ENCODE peak calls at places on chromosomes 4 and X, in four cellular contexts. W is kidney glomerular epithelial cell, G is brain microvascular endothelial cell, Y is EL. M is an unnamed sample.

GRCh38 chrX:38806054-38806389 is 4.8 kb downstream of the MID1IP1 start:
- DNase-seq in W (no peak), G (no peak), Y (no peak), M (no peak)

GRCh38 chr4:132642196-132642817 is 506.8 kb upstream of the PCDH10 start:
- DNase-seq in W (peak; percentile 63), G (peak; percentile 22), Y (peak; percentile 15), M (peak; percentile 16)

GRCh38 chr4:126748736-126749135 is 884.0 kb upstream of the INTU start:
- DNase-seq in W (no peak), G (no peak), Y (peak; percentile 18), M (no peak)

GRCh38 chr4:67394771-67395310 is 150.5 kb downstream of the CENPC start:
- DNase-seq in W (no peak), G (no peak), Y (no peak), M (no peak)

GRCh38 chr4:168318266-168318895 is at the start of gene DDX60:
- DNase-seq in W (peak; percentile 84), G (peak; percentile 71), Y (peak; percentile 90), M (peak; percentile 37)

GRCh38 chr4:30879841-30880240 is 159.7 kb downstream of the PCDH7 start:
- DNase-seq in W (no peak), G (no peak), Y (no peak), M (no peak)

GRCh38 chr4:150367326-150367725 is 214.6 kb upstream of the MAB21L2 start:
- DNase-seq in W (no peak), G (no peak), Y (no peak), M (no peak)

GRCh38 chr4:146114066-146114465 is 61.5 kb upstream of the LSM6 start:
- DNase-seq in W (no peak), G (no peak), Y (no peak), M (no peak)

GRCh38 chr4:34422472-34422871 is 1821.8 kb downstream of the ARAP2 start:
- DNase-seq in W (no peak), G (no peak), Y (peak; percentile 18), M (no peak)

GRCh38 chr4:153448003-153448731 is 18.0 kb upstream of the TMEM131L start:
- DNase-seq in W (no peak), G (no peak), Y (no peak), M (peak; percentile 56)

GRCh38 chr4:3212391-3213100 is 36.4 kb upstream of the MSANTD1 start:
- DNase-seq in W (no peak), G (no peak), Y (no peak), M (no peak)

GRCh38 chr4:103008875-103009729 is 10.4 kb downstream of the SLC9B1 start:
- DNase-seq in W (peak; percentile 58), G (peak; percentile 66), Y (peak; percentile 57), M (peak; percentile 50)

GRCh38 chr4:42865572-42866189 is 26.8 kb upstream of the GRXCR1 start:
- DNase-seq in W (peak; percentile 60), G (peak; percentile 60), Y (peak; percentile 1), M (no peak)

GRCh38 chr4:82216231-82216630 is 157.6 kb downstream of the HNRNPD start:
- DNase-seq in W (no peak), G (no peak), Y (no peak), M (no peak)

GRCh38 chr4:168848112-168848511 is 161.9 kb downstream of the CBR4 start:
- DNase-seq in W (peak; percentile 31), G (no peak), Y (no peak), M (no peak)

GRCh38 chr4:184000457-184001395 is 95.6 kb downstream of the STOX2 start:
- DNase-seq in W (no peak), G (no peak), Y (no peak), M (no peak)

GRCh38 chr4:21113496-21114213 is 413.4 kb downstream of the PACRGL start:
- DNase-seq in W (no peak), G (no peak), Y (peak; percentile 71), M (no peak)

GRCh38 chr4:27088491-27088890 is 227.8 kb downstream of the STIM2 start:
- DNase-seq in W (no peak), G (no peak), Y (no peak), M (no peak)

GRCh38 chrX:33298622-33299021 is 87.3 kb upstream of the DMD start:
- DNase-seq in W (no peak), G (no peak), Y (no peak), M (no peak)

GRCh38 chrX:113790987-113791386 is 792.9 kb upstream of the HTR2C start:
- DNase-seq in W (no peak), G (no peak), Y (no peak), M (no peak)

GRCh38 chrX:19683358-19683757 is 168.1 kb upstream of the MAP3K15 start:
- DNase-seq in W (no peak), G (no peak), Y (no peak), M (no peak)